ENCODE peak calls at places on chromosomes 16 and 17, in five cellular contexts. F is mucosa of descending colon; U is SK-N-SH; K is naive thymus-derived CD4-positive, alpha-beta T cell; X is psoas muscle. M is an unnamed sample. For H3K4me1, the result is how much of the 10 kb centered on the place peaks cover.

GRCh38 chr16:79656537-79657115 is 56.1 kb upstream of the MAF start:
- DNase-seq in F (no peak), U (no peak), K (no peak), X (no peak), M (no peak)

GRCh38 chr16:21628772-21629171 is 23.6 kb downstream of the IGSF6 start:
- DNase-seq in F (no peak), U (no peak), K (no peak), X (no peak), M (no peak)

GRCh38 chr17:74465378-74466110 is 890 bp upstream of the CD300A start:
- DNase-seq in F (no peak), U (no peak), K (no peak), X (no peak), M (no peak)

GRCh38 chr16:86775401-86775985 is 197.1 kb downstream of the FOXL1 start:
- DNase-seq in F (no peak), U (no peak), K (no peak), X (no peak), M (no peak)

GRCh38 chr17:77526728-77527355 is 386.1 kb downstream of the SEC14L1 start:
- DNase-seq in F (no peak), U (no peak), K (no peak), X (no peak), M (no peak)

GRCh38 chr16:47309581-47310312 is 151.1 kb downstream of the ITFG1 start:
- DNase-seq in F (no peak), U (no peak), K (no peak), X (no peak), M (no peak)

GRCh38 chr16:78242231-78242630 is 142.8 kb downstream of the WWOX start:
- DNase-seq in F (no peak), U (no peak), K (no peak), X (no peak), M (no peak)

GRCh38 chr17:72176902-72177660 is 56.3 kb downstream of the SOX9 start:
- DNase-seq in F (peak), U (no peak), K (no peak), X (no peak), M (no peak)

GRCh38 chr16:17213025-17213424 is 257.7 kb downstream of the XYLT1 start:
- DNase-seq in F (no peak), U (no peak), K (peak), X (no peak), M (no peak)

GRCh38 chr17:17817552-17817947 is 19.2 kb downstream of the SREBF1 start:
- DNase-seq in F (peak), U (no peak), K (no peak), X (no peak), M (no peak)

GRCh38 chr17:14330492-14330920 is 29.6 kb downstream of the HS3ST3B1 start:
- DNase-seq in F (no peak), U (no peak), K (no peak), X (no peak), M (peak)

GRCh38 chr16:23131841-23132576 is 17.2 kb downstream of the USP31 start:
- DNase-seq in F (no peak), U (no peak), K (no peak), X (no peak), M (no peak)

DNA sequence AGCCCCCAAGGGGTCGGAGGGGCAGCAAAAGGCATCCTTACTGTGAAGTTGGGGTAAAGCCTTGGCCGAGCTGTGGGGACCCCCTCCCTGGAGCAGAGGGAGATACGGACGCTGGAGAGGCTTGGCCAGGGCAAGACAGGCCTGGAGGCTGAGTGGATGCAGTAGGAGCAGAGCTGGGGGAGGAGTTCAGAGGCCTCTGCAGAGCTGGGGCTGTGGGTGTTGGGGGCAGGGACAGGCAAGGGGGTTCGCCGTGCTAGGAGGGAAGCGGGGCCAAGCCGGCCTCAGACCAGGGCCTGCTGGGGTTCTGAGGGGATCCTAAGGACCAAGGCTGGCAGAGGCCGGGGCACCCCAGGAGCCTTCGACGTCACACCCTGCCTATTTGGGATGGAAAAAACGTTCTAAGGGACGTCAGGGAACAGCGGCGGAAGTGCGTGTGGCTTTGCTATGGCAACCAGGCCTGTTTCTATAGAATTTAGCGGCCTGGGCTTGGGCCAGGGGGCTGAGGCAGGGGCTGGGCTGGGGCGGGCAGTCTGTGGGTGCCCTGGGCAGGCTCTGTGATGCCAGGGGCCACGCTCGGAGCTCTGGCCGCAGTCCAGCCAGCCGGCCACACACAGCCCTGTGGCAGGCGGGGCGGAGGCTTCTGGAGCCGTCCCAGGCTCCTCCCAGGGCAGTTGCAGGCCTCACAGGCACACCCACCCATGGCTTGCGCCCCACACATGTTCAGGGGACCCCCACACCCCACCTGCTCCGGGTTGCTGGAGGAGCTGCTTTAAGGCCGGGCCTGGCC is 3.7 kb downstream of the TRAF7 start:
- DNase-seq in F (peak), U (no peak), K (no peak), X (peak), M (peak)
- H3K4me1 ChIP-seq in F (half or more), U (under half), K (under half), X (under half), M (under half)

DNA sequence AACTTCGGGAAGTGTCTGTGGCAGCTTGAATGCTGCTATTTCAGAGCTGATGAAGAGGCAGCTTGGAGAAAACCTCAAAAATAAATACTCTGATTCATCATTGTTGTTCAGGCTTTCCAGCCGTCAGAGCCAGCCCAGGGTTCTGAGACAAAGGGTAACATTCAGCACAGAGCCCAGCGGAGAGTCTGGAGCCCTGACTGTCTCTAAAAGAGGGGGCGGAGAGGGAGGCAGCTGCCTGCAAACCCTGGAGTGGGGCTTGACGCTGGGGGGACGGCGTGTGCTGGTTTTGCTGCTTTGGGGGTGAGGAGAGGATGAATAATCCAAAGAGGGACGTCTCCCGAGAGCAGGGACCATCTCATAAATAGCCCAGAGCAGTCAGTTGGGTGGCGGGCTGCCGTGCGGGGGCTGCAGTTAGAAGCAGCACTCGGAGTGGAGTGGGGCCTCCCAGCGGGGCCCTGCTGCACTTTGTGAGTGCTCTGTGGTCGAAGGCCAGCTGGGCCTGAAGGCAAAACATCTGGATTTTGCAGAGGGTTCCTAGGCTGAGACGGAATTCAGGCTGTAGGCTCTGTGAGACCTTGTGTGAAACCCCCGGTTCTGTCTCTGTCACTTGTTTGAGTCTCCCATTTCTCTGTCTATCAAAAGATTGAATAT is 237.8 kb downstream of the PRKCA start:
- DNase-seq in F (peak), U (peak), K (no peak), X (peak), M (no peak)
- H3K4me1 ChIP-seq in F (under half), U (under half), K (under half), X (under half), M (under half)

GRCh38 chr17:81417049-81417878 is 22.0 kb downstream of the BAHCC1 start:
- DNase-seq in F (no peak), U (no peak), K (no peak), X (no peak), M (no peak)
- H3K4me1 ChIP-seq in F (under half), U (under half), K (under half), X (half or more), M (under half)

GRCh38 chr17:2176484-2177175 is 121.7 kb downstream of the HIC1 start:
- DNase-seq in F (no peak), U (no peak), K (no peak), X (no peak), M (no peak)

GRCh38 chr17:2175294-2175628 is 120.4 kb downstream of the HIC1 start:
- DNase-seq in F (no peak), U (no peak), K (no peak), X (no peak), M (no peak)

GRCh38 chr17:2178798-2179505 is 124.0 kb downstream of the HIC1 start:
- DNase-seq in F (peak), U (no peak), K (no peak), X (peak), M (peak)

GRCh38 chr17:2179615-2180295 is 123.8 kb downstream of the SMG6 start:
- DNase-seq in F (no peak), U (peak), K (no peak), X (peak), M (peak)

DNA sequence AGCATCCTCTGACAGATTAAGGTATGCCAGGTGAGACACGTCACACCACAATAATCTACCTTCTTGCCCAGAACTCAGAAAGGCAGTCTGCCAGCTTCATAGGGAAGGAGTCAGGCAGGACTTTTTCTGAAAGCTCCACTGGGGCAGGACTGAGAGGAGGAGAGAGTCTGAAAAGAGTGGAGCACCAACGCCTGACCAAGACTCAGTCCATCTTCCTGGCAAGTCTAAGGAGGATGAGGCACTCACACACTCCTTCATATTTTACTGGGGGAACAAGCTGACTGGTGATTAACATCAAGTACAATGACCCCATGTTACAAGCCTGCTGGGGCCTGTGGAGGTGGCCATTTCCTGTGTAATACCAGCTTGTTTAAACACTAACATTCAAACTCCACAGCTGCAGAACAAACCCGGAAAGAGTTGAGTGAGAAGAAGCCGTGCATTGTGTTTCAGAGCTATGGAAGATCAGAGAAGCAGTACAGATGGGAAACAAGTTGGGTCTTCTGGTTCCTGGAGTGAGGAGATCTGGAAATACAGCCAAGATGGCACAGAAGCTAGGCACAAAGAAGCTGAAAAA is 122.4 kb downstream of the HIC1 start:
- DNase-seq in F (no peak), U (no peak), K (no peak), X (no peak), M (peak)
- H3K4me1 ChIP-seq in F (under half), U (half or more), K (under half), X (half or more), M (half or more)

GRCh38 chr17:57002904-57003303 is 25.0 kb downstream of the SCPEP1 start:
- DNase-seq in F (no peak), U (no peak), K (no peak), X (no peak), M (no peak)
- H3K4me1 ChIP-seq in F (under half), U (under half), K (under half), X (under half), M (under half)

M was measured in right lobe of liver.